ENCODE peak calls at places on chromosomes 6 and 20, in seven cellular contexts. One of them, this sample, is unnamed. For H3K27me3, the result is how much of the 10 kb centered on the place peaks cover.

GRCh38 chr6:44538131-44538835 is 150.8 kb downstream of the CDC5L start:
- DNase-seq in brain microvascular endothelial cell: no peak
- DNase-seq in hepatocyte: no peak
- DNase-seq in colonic mucosa: no peak
- DNase-seq in esophagus squamous epithelium: no peak
- DNase-seq in pancreas: no peak
- DNase-seq in CD4-positive, alpha-beta T cell: no peak
- DNase-seq in this sample: no peak

GRCh38 chr6:81401970-81402690 is 350.4 kb downstream of the TENT5A start:
- DNase-seq in colonic mucosa: no peak
- DNase-seq in esophagus squamous epithelium: no peak
- DNase-seq in brain microvascular endothelial cell: peak
- DNase-seq in hepatocyte: no peak
- DNase-seq in pancreas: no peak
- DNase-seq in CD4-positive, alpha-beta T cell: no peak
- DNase-seq in this sample: no peak

GRCh38 chr20:61997372-61997771 is 68.3 kb downstream of the TAF4 start:
- DNase-seq in esophagus squamous epithelium: no peak
- DNase-seq in colonic mucosa: no peak
- DNase-seq in brain microvascular endothelial cell: no peak
- DNase-seq in hepatocyte: no peak
- DNase-seq in pancreas: no peak
- DNase-seq in CD4-positive, alpha-beta T cell: no peak
- DNase-seq in this sample: no peak

GRCh38 chr6:2857580-2858337 is 16.1 kb upstream of the SERPINB1 start:
- DNase-seq in hepatocyte: peak
- DNase-seq in CD4-positive, alpha-beta T cell: peak
- DNase-seq in pancreas: no peak
- DNase-seq in brain microvascular endothelial cell: peak
- DNase-seq in colonic mucosa: no peak
- DNase-seq in esophagus squamous epithelium: no peak
- DNase-seq in this sample: no peak

GRCh38 chr6:138600726-138601125 is 101.4 kb upstream of the NHSL1 start:
- DNase-seq in colonic mucosa: no peak
- DNase-seq in hepatocyte: no peak
- DNase-seq in esophagus squamous epithelium: no peak
- DNase-seq in CD4-positive, alpha-beta T cell: no peak
- DNase-seq in pancreas: no peak
- DNase-seq in brain microvascular endothelial cell: peak
- DNase-seq in this sample: no peak

GRCh38 chr6:79404261-79404660 is 133.0 kb downstream of the LCA5 start:
- DNase-seq in esophagus squamous epithelium: no peak
- DNase-seq in hepatocyte: peak
- DNase-seq in colonic mucosa: no peak
- DNase-seq in brain microvascular endothelial cell: no peak
- DNase-seq in pancreas: no peak
- DNase-seq in CD4-positive, alpha-beta T cell: no peak
- DNase-seq in this sample: no peak

GRCh38 chr6:42896178-42896719 is 16.8 kb downstream of the RPL7L1 start:
- DNase-seq in pancreas: no peak
- DNase-seq in colonic mucosa: no peak
- DNase-seq in CD4-positive, alpha-beta T cell: no peak
- DNase-seq in hepatocyte: no peak
- DNase-seq in brain microvascular endothelial cell: no peak
- DNase-seq in esophagus squamous epithelium: no peak
- DNase-seq in this sample: no peak

GRCh38 chr20:1822564-1823420 is 72.4 kb upstream of the SIRPA start:
- DNase-seq in colonic mucosa: no peak
- DNase-seq in CD4-positive, alpha-beta T cell: no peak
- DNase-seq in brain microvascular endothelial cell: peak
- DNase-seq in hepatocyte: no peak
- DNase-seq in pancreas: no peak
- DNase-seq in esophagus squamous epithelium: no peak
- DNase-seq in this sample: no peak

GRCh38 chr20:8364734-8365078 is 232.6 kb downstream of the PLCB1 start:
- DNase-seq in colonic mucosa: no peak
- DNase-seq in pancreas: no peak
- DNase-seq in esophagus squamous epithelium: no peak
- DNase-seq in hepatocyte: no peak
- DNase-seq in CD4-positive, alpha-beta T cell: no peak
- DNase-seq in brain microvascular endothelial cell: no peak
- DNase-seq in this sample: no peak

GRCh38 chr6:162882817-162883481 is 155.2 kb downstream of the PACRG start:
- DNase-seq in CD4-positive, alpha-beta T cell: no peak
- DNase-seq in colonic mucosa: no peak
- DNase-seq in pancreas: no peak
- DNase-seq in esophagus squamous epithelium: no peak
- DNase-seq in brain microvascular endothelial cell: no peak
- DNase-seq in hepatocyte: no peak
- DNase-seq in this sample: no peak

GRCh38 chr6:166005401-166005845 is 162.2 kb downstream of the TBXT start:
- DNase-seq in brain microvascular endothelial cell: no peak
- DNase-seq in colonic mucosa: no peak
- DNase-seq in CD4-positive, alpha-beta T cell: no peak
- DNase-seq in esophagus squamous epithelium: no peak
- DNase-seq in pancreas: peak
- DNase-seq in hepatocyte: peak
- DNase-seq in this sample: no peak

GRCh38 chr20:11838076-11838636 is 79.5 kb upstream of the BTBD3 start:
- DNase-seq in hepatocyte: no peak
- DNase-seq in esophagus squamous epithelium: no peak
- DNase-seq in colonic mucosa: no peak
- DNase-seq in brain microvascular endothelial cell: no peak
- DNase-seq in CD4-positive, alpha-beta T cell: no peak
- DNase-seq in pancreas: no peak
- DNase-seq in this sample: no peak

GRCh38 chr6:1553562-1554088 is 56.1 kb upstream of the FOXC1 start:
- DNase-seq in CD4-positive, alpha-beta T cell: no peak
- DNase-seq in pancreas: no peak
- DNase-seq in hepatocyte: no peak
- DNase-seq in colonic mucosa: no peak
- DNase-seq in brain microvascular endothelial cell: no peak
- DNase-seq in esophagus squamous epithelium: no peak
- DNase-seq in this sample: no peak

GRCh38 chr6:147752686-147753418 is 244.4 kb downstream of the SAMD5 start:
- DNase-seq in esophagus squamous epithelium: no peak
- DNase-seq in brain microvascular endothelial cell: no peak
- DNase-seq in colonic mucosa: no peak
- DNase-seq in CD4-positive, alpha-beta T cell: no peak
- DNase-seq in pancreas: no peak
- DNase-seq in hepatocyte: peak
- DNase-seq in this sample: peak

GRCh38 chr20:40233401-40233800 is 455.6 kb downstream of the MAFB start:
- DNase-seq in CD4-positive, alpha-beta T cell: no peak
- DNase-seq in esophagus squamous epithelium: no peak
- DNase-seq in brain microvascular endothelial cell: no peak
- DNase-seq in hepatocyte: no peak
- DNase-seq in colonic mucosa: no peak
- DNase-seq in pancreas: no peak
- DNase-seq in this sample: no peak

GRCh38 chr6:114080891-114081510 is 110.1 kb upstream of the HDAC2 start:
- DNase-seq in colonic mucosa: no peak
- DNase-seq in hepatocyte: no peak
- DNase-seq in esophagus squamous epithelium: no peak
- DNase-seq in brain microvascular endothelial cell: no peak
- DNase-seq in pancreas: no peak
- DNase-seq in CD4-positive, alpha-beta T cell: no peak
- DNase-seq in this sample: no peak

GRCh38 chr6:30841644-30842504 is 42.4 kb upstream of the DDR1 start:
- DNase-seq in CD4-positive, alpha-beta T cell: no peak
- DNase-seq in esophagus squamous epithelium: no peak
- DNase-seq in brain microvascular endothelial cell: no peak
- DNase-seq in hepatocyte: peak
- DNase-seq in colonic mucosa: no peak
- DNase-seq in pancreas: no peak
- DNase-seq in this sample: no peak

GRCh38 chr6:53461682-53462081 is 83.2 kb downstream of the GCLC start:
- DNase-seq in esophagus squamous epithelium: no peak
- DNase-seq in hepatocyte: no peak
- DNase-seq in CD4-positive, alpha-beta T cell: no peak
- DNase-seq in colonic mucosa: peak
- DNase-seq in brain microvascular endothelial cell: no peak
- DNase-seq in pancreas: no peak
- DNase-seq in this sample: no peak

GRCh38 chr6:81171991-81172740 is 580.3 kb downstream of the TENT5A start:
- DNase-seq in esophagus squamous epithelium: no peak
- DNase-seq in pancreas: no peak
- DNase-seq in brain microvascular endothelial cell: peak
- DNase-seq in colonic mucosa: no peak
- DNase-seq in CD4-positive, alpha-beta T cell: no peak
- DNase-seq in hepatocyte: no peak
- DNase-seq in this sample: peak

GRCh38 chr6:21739838-21740237 is 146.3 kb downstream of the SOX4 start:
- DNase-seq in pancreas: no peak
- DNase-seq in esophagus squamous epithelium: no peak
- DNase-seq in colonic mucosa: no peak
- DNase-seq in brain microvascular endothelial cell: no peak
- DNase-seq in hepatocyte: no peak
- DNase-seq in CD4-positive, alpha-beta T cell: no peak
- DNase-seq in this sample: no peak

GRCh38 chr6:21738180-21739094 is 144.9 kb downstream of the SOX4 start:
- DNase-seq in CD4-positive, alpha-beta T cell: no peak
- DNase-seq in esophagus squamous epithelium: no peak
- DNase-seq in brain microvascular endothelial cell: no peak
- DNase-seq in colonic mucosa: peak
- DNase-seq in pancreas: no peak
- DNase-seq in hepatocyte: no peak
- DNase-seq in this sample: no peak

GRCh38 chr6:21741221-21742109 is 147.9 kb downstream of the SOX4 start:
- DNase-seq in brain microvascular endothelial cell: no peak
- DNase-seq in hepatocyte: no peak
- DNase-seq in esophagus squamous epithelium: no peak
- DNase-seq in pancreas: no peak
- DNase-seq in colonic mucosa: no peak
- DNase-seq in CD4-positive, alpha-beta T cell: no peak
- DNase-seq in this sample: no peak

GRCh38 chr6:21740719-21741118 is 147.2 kb downstream of the SOX4 start:
- DNase-seq in colonic mucosa: no peak
- DNase-seq in CD4-positive, alpha-beta T cell: no peak
- DNase-seq in brain microvascular endothelial cell: peak
- DNase-seq in hepatocyte: no peak
- DNase-seq in esophagus squamous epithelium: no peak
- DNase-seq in pancreas: no peak
- DNase-seq in this sample: no peak

GRCh38 chr6:21739241-21739640 is 145.7 kb downstream of the SOX4 start:
- DNase-seq in colonic mucosa: no peak
- DNase-seq in hepatocyte: no peak
- DNase-seq in CD4-positive, alpha-beta T cell: no peak
- DNase-seq in pancreas: no peak
- DNase-seq in esophagus squamous epithelium: no peak
- DNase-seq in brain microvascular endothelial cell: no peak
- DNase-seq in this sample: no peak
- H3K27me3 ChIP-seq in colonic mucosa: under half
- H3K27me3 ChIP-seq in hepatocyte: under half
- H3K27me3 ChIP-seq in CD4-positive, alpha-beta T cell: under half
- H3K27me3 ChIP-seq in pancreas: under half
- H3K27me3 ChIP-seq in esophagus squamous epithelium: under half
- H3K27me3 ChIP-seq in brain microvascular endothelial cell: under half
- H3K27me3 ChIP-seq in this sample: under half

GRCh38 chr6:15131234-15132195 is 114.4 kb upstream of the JARID2 start:
- DNase-seq in hepatocyte: peak
- DNase-seq in colonic mucosa: no peak
- DNase-seq in esophagus squamous epithelium: no peak
- DNase-seq in brain microvascular endothelial cell: no peak
- DNase-seq in pancreas: no peak
- DNase-seq in CD4-positive, alpha-beta T cell: no peak
- DNase-seq in this sample: no peak

GRCh38 chr6:15132854-15133670 is 112.8 kb upstream of the JARID2 start:
- DNase-seq in brain microvascular endothelial cell: peak
- DNase-seq in colonic mucosa: no peak
- DNase-seq in CD4-positive, alpha-beta T cell: no peak
- DNase-seq in pancreas: no peak
- DNase-seq in esophagus squamous epithelium: no peak
- DNase-seq in hepatocyte: peak
- DNase-seq in this sample: peak

DNA sequence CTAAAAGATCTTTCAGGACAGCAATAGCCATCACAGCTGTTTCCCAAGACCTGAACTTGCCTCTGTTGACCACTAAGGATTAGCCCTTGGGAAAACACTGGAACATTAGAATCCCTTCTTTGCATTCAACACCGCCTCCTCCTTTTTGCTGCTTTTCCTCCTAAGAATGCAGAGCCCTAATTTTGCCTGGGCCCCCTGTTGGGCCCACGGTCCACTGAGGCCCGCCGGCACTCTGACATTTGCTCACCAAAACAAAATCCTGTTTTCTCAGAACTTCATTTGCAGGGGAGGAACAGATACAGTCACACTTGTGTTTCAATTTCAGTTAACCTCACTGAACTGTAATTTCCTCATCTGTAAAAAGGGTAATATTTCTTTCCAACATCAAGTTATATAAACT is 116.0 kb upstream of the JARID2 start:
- DNase-seq in colonic mucosa: no peak
- DNase-seq in hepatocyte: no peak
- DNase-seq in pancreas: no peak
- DNase-seq in CD4-positive, alpha-beta T cell: no peak
- DNase-seq in esophagus squamous epithelium: no peak
- DNase-seq in brain microvascular endothelial cell: no peak
- DNase-seq in this sample: no peak
- TF ChIP-seq CTCF in colonic mucosa: no peak
- TF ChIP-seq CTCF in hepatocyte: no peak
- TF ChIP-seq CTCF in pancreas: no peak
- TF ChIP-seq CTCF in CD4-positive, alpha-beta T cell: no peak
- TF ChIP-seq CTCF in esophagus squamous epithelium: no peak
- TF ChIP-seq CTCF in brain microvascular endothelial cell: no peak
- TF ChIP-seq CTCF in this sample: no peak

GRCh38 chr6:100462396-100462795 is 2.3 kb downstream of the SIM1 start:
- DNase-seq in brain microvascular endothelial cell: no peak
- DNase-seq in colonic mucosa: no peak
- DNase-seq in esophagus squamous epithelium: no peak
- DNase-seq in CD4-positive, alpha-beta T cell: no peak
- DNase-seq in hepatocyte: no peak
- DNase-seq in pancreas: no peak
- DNase-seq in this sample: no peak
- H3K27me3 ChIP-seq in brain microvascular endothelial cell: half or more
- H3K27me3 ChIP-seq in colonic mucosa: half or more
- H3K27me3 ChIP-seq in esophagus squamous epithelium: under half
- H3K27me3 ChIP-seq in CD4-positive, alpha-beta T cell: half or more
- H3K27me3 ChIP-seq in hepatocyte: half or more
- H3K27me3 ChIP-seq in pancreas: under half
- H3K27me3 ChIP-seq in this sample: half or more

DNA sequence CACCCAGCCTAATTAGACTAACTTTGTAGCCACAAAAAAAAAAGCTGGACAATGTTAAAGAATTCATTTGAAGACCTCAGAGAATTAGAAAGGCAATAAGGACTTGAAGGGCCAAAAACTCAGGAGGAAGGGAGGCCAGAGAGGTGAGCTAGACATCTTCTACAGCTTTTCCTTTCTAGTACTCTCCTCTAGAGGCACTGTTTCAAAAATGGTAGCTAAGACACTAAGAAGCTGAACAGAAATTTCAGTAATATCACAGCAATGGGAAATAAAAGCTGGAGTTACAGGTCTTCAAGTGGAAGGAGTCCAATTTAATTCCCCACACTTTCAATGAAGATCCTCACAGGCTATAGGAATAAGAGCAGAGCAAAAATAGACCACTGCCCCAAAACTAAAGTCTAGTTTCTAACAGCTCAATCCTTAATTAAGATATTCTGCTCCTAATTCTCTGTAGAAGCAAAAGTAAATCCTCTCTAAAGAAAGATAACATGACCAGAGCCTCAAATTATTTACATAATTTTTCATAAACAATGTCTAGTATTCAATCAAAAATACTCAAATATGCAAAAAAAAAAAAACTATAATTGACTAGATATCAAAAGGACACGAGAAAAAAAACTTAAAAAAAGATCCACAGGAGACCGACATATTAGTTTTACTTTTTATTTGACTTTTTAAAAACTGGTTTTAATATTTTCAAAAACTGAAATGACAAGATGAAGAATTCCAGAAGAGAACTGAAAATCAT is 63.7 kb downstream of the RNGTT start:
- DNase-seq in CD4-positive, alpha-beta T cell: no peak
- DNase-seq in colonic mucosa: no peak
- DNase-seq in esophagus squamous epithelium: no peak
- DNase-seq in hepatocyte: no peak
- DNase-seq in brain microvascular endothelial cell: no peak
- DNase-seq in pancreas: no peak
- DNase-seq in this sample: no peak
- TF ChIP-seq CTCF in CD4-positive, alpha-beta T cell: no peak
- TF ChIP-seq CTCF in colonic mucosa: no peak
- TF ChIP-seq CTCF in esophagus squamous epithelium: no peak
- TF ChIP-seq CTCF in hepatocyte: no peak
- TF ChIP-seq CTCF in brain microvascular endothelial cell: peak
- TF ChIP-seq CTCF in pancreas: no peak
- TF ChIP-seq CTCF in this sample: peak

This sample was measured in foreskin keratinocyte.